ENCODE peak calls at places on chromosomes 4 and X, in seven cellular contexts. L, V, K, J, Z, P and X are unnamed samples.

GRCh38 chrX:1182211-1182610 is 30.2 kb downstream of the CRLF2 start:
- DNase-seq in L (no peak), V (no peak), K (no peak), J (no peak), Z (no peak), P (no peak), X (no peak)

GRCh38 chrX:2829066-2829430 is 318 bp downstream of the GYG2 start:
- DNase-seq in L (no peak), V (no peak), K (no peak), J (no peak), Z (peak; percentile 88), P (no peak), X (no peak)

GRCh38 chrX:63349307-63349706 is 1.8 kb downstream of the SPIN4 start:
- DNase-seq in L (no peak), V (no peak), K (no peak), J (no peak), Z (no peak), P (no peak), X (no peak)

GRCh38 chr4:168499241-168499640 is 2.4 kb downstream of the PALLD start:
- DNase-seq in L (no peak), V (no peak), K (no peak), J (no peak), Z (no peak), P (no peak), X (no peak)

GRCh38 chrX:11629593-11630211 is 36.0 kb downstream of the ARHGAP6 start:
- DNase-seq in L (peak; percentile 90), V (no peak), K (no peak), J (peak; percentile 63), Z (peak; percentile 50), P (no peak), X (no peak)

GRCh38 chr4:85823295-85823694 is 348.3 kb downstream of the ARHGAP24 start:
- DNase-seq in L (peak; percentile 9), V (no peak), K (no peak), J (no peak), Z (peak; percentile 54), P (no peak), X (no peak)

GRCh38 chrX:154516655-154517100 is 646 bp upstream of the FAM3A start:
- DNase-seq in L (peak; percentile 50), V (no peak), K (no peak), J (no peak), Z (no peak), P (peak; percentile 41), X (no peak)

GRCh38 chr4:38025665-38026064 is 65.5 kb downstream of the PTTG2 start:
- DNase-seq in L (no peak), V (no peak), K (no peak), J (no peak), Z (no peak), P (no peak), X (no peak)

GRCh38 chr4:185514182-185514697 is 21.1 kb downstream of the PDLIM3 start:
- DNase-seq in L (no peak), V (no peak), K (no peak), J (no peak), Z (no peak), P (no peak), X (no peak)

GRCh38 chrX:46649421-46650260 is 76.1 kb downstream of the CHST7 start:
- DNase-seq in L (no peak), V (no peak), K (no peak), J (no peak), Z (peak; percentile 70), P (no peak), X (no peak)

GRCh38 chrX:120549483-120550452 is 11.0 kb downstream of the CUL4B start:
- DNase-seq in L (peak; percentile 97), V (peak; percentile 76), K (no peak), J (peak; percentile 89), Z (no peak), P (no peak), X (no peak)

GRCh38 chr4:160026720-160027119 is 923.8 kb downstream of the RAPGEF2 start:
- DNase-seq in L (peak; percentile 47), V (no peak), K (no peak), J (peak; percentile 46), Z (peak; percentile 74), P (no peak), X (no peak)

GRCh38 chr4:53558061-53558801 is 33.1 kb downstream of the LNX1 start:
- DNase-seq in L (peak; percentile 71), V (no peak), K (no peak), J (peak; percentile 44), Z (peak; percentile 64), P (no peak), X (no peak)

GRCh38 chr4:43875655-43876054 is 573.0 kb downstream of the KCTD8 start:
- DNase-seq in L (no peak), V (no peak), K (no peak), J (no peak), Z (no peak), P (no peak), X (no peak)

GRCh38 chr4:36547383-36547782 is 266.0 kb downstream of the DTHD1 start:
- DNase-seq in L (no peak), V (no peak), K (no peak), J (no peak), Z (no peak), P (no peak), X (no peak)

GRCh38 chrX:115408736-115409390 is 119.3 kb downstream of the LUZP4 start:
- DNase-seq in L (peak; percentile 70), V (no peak), K (no peak), J (peak; percentile 20), Z (no peak), P (no peak), X (no peak)

GRCh38 chrX:150270622-150271021 is 92.5 kb upstream of the MAMLD1 start:
- DNase-seq in L (no peak), V (peak; percentile 59), K (no peak), J (no peak), Z (no peak), P (no peak), X (no peak)

GRCh38 chrX:63566856-63567255 is 215.7 kb upstream of the SPIN4 start:
- DNase-seq in L (no peak), V (no peak), K (no peak), J (no peak), Z (no peak), P (no peak), X (no peak)

GRCh38 chr4:159723341-159724048 is 620.6 kb downstream of the RAPGEF2 start:
- DNase-seq in L (peak; percentile 3), V (no peak), K (no peak), J (no peak), Z (peak; percentile 38), P (no peak), X (no peak)

GRCh38 chrX:24851776-24852175 is 158.1 kb downstream of the POLA1 start:
- DNase-seq in L (no peak), V (no peak), K (no peak), J (no peak), Z (no peak), P (no peak), X (no peak)
- TF ChIP-seq CTCF in L (no peak), V (no peak), K (no peak), J (no peak), Z (no peak), P (no peak), X (no peak)

GRCh38 chr4:121421594-121421993 is 40.8 kb upstream of the QRFPR start:
- DNase-seq in L (no peak), V (no peak), K (no peak), J (no peak), Z (no peak), P (no peak), X (no peak)
- TF ChIP-seq CTCF in L (peak; percentile 34), V (peak; percentile 17), K (no peak), J (peak; percentile 22), Z (peak; percentile 80), P (no peak), X (no peak)

DNA sequence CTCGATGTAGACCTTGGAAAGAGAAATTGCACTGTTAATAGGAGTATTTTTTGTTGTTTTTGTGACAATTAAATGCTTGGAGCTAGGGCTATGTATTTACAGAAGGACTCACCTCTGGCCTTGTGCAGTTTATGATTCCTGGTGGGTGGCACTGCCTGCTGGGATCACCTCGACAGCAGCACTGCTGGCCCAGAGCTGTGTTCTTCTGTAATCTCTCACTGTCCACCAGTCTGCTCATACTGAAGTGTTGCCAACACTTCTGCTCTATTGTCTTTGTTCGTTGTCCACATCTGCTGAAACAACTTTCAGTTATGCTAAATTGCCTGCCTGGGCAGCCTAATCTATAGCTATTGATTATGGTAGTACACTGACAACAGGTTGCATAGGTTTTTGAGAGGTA is 194.4 kb upstream of the ANK2 start:
- DNase-seq in L (no peak), V (no peak), K (no peak), J (no peak), Z (no peak), P (no peak), X (no peak)
- TF ChIP-seq CTCF in L (no peak), V (no peak), K (no peak), J (no peak), Z (no peak), P (no peak), X (no peak)

GRCh38 chr4:3872834-3873313 is 106.7 kb downstream of the ADRA2C start:
- DNase-seq in L (no peak), V (no peak), K (no peak), J (no peak), Z (peak; percentile 70), P (no peak), X (no peak)
- TF ChIP-seq CTCF in L (no peak), V (no peak), K (no peak), J (no peak), Z (no peak), P (no peak), X (no peak)

GRCh38 chrX:10628906-10629305 is 8.5 kb upstream of the MID1 start:
- DNase-seq in L (peak; percentile 74), V (no peak), K (no peak), J (no peak), Z (no peak), P (no peak), X (no peak)
- TF ChIP-seq CTCF in L (no peak), V (no peak), K (no peak), J (no peak), Z (no peak), P (no peak), X (no peak)

DNA sequence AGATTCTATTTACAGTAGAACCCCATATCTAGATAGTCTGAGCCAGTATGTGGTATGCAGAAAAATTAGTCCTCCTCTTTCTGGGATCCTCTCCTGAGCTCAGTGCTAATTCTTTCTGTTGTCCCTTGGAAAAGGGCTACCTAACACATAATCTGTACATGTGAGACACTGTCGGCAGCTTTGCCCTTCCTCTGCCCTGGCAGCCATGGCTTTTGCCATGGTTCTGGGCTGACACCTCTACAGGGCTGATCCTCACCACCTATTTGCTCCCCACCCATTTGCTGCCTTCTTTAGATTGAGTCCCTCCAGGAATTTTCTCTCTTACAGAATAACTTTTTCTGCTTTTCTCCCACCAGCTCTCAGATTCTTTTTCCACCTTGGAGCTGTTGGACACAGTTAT is 64.7 kb upstream of the MAP9 start:
- DNase-seq in L (no peak), V (no peak), K (no peak), J (no peak), Z (no peak), P (no peak), X (no peak)
- TF ChIP-seq CTCF in L (no peak), V (no peak), K (no peak), J (no peak), Z (no peak), P (no peak), X (no peak)

DNA sequence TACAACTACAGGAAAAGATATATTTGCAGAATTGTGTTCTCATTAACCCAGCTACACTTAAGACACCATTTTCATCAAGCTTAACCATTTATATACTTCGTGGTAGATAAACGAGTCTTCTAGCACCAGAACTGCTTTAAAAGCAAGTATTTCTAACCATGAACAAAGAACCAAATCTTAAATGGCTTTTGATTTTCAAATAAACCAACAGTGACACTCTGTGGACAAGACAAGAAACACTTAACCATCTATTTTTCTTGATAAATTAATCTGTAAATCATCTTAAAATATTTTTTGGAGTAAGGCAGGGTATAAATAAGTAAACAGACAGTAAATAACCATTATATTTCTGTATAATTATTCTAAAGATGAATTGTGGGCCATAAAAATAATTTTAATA is 10.2 kb downstream of the BEND2 start:
- DNase-seq in L (peak; percentile 2), V (no peak), K (no peak), J (no peak), Z (no peak), P (no peak), X (no peak)
- TF ChIP-seq CTCF in L (no peak), V (no peak), K (no peak), J (no peak), Z (peak; percentile 66), P (no peak), X (no peak)